ENCODE peak calls at places on chromosome 14, in six cellular contexts. One of them, this sample, is unnamed.

GRCh38 chr14:61472025-61472672 is 150.8 kb downstream of the PRKCH start:
- DNase-seq in tibial nerve: no peak
- DNase-seq in AG08395: peak; percentile 86
- DNase-seq in ELR: peak; percentile 98
- DNase-seq in MM.1S: no peak
- DNase-seq in GM10248: no peak
- DNase-seq in this sample: peak; percentile 97

GRCh38 chr14:51860836-51861583 is 598 bp downstream of the GNG2 start:
- DNase-seq in tibial nerve: no peak
- DNase-seq in AG08395: no peak
- DNase-seq in ELR: peak; percentile 76
- DNase-seq in MM.1S: no peak
- DNase-seq in GM10248: no peak
- DNase-seq in this sample: no peak

GRCh38 chr14:82113007-82113406 is 579.4 kb upstream of the SEL1L start:
- DNase-seq in tibial nerve: no peak
- DNase-seq in AG08395: no peak
- DNase-seq in ELR: no peak
- DNase-seq in MM.1S: no peak
- DNase-seq in GM10248: no peak
- DNase-seq in this sample: no peak

GRCh38 chr14:67820428-67820881 is 876 bp downstream of the RAD51B start:
- DNase-seq in tibial nerve: no peak
- DNase-seq in AG08395: peak; percentile 42
- DNase-seq in ELR: peak; percentile 80
- DNase-seq in MM.1S: no peak
- DNase-seq in GM10248: peak; percentile 30
- DNase-seq in this sample: peak; percentile 31

GRCh38 chr14:97841762-97842161 is 1044.6 kb downstream of the VRK1 start:
- DNase-seq in tibial nerve: no peak
- DNase-seq in AG08395: no peak
- DNase-seq in ELR: no peak
- DNase-seq in MM.1S: no peak
- DNase-seq in GM10248: no peak
- DNase-seq in this sample: no peak

GRCh38 chr14:60777856-60778578 is 43.5 kb downstream of the MNAT1 start:
- DNase-seq in tibial nerve: no peak
- DNase-seq in AG08395: peak; percentile 83
- DNase-seq in ELR: peak; percentile 94
- DNase-seq in MM.1S: no peak
- DNase-seq in GM10248: no peak
- DNase-seq in this sample: peak; percentile 87

GRCh38 chr14:68585690-68586089 is 207.2 kb downstream of the ZFP36L1 start:
- DNase-seq in tibial nerve: no peak
- DNase-seq in AG08395: peak; percentile 49
- DNase-seq in ELR: no peak
- DNase-seq in MM.1S: no peak
- DNase-seq in GM10248: no peak
- DNase-seq in this sample: no peak

GRCh38 chr14:57364659-57365450 is 25.5 kb upstream of the NAA30 start:
- DNase-seq in tibial nerve: no peak
- DNase-seq in AG08395: no peak
- DNase-seq in ELR: no peak
- DNase-seq in MM.1S: no peak
- DNase-seq in GM10248: no peak
- DNase-seq in this sample: no peak

GRCh38 chr14:104882325-104882973 is 17.4 kb downstream of the CEP170B start:
- DNase-seq in tibial nerve: no peak
- DNase-seq in AG08395: no peak
- DNase-seq in ELR: peak; percentile 48
- DNase-seq in MM.1S: peak; percentile 21
- DNase-seq in GM10248: no peak
- DNase-seq in this sample: peak; percentile 4

GRCh38 chr14:104145826-104146642 is 7.6 kb downstream of the KIF26A start:
- DNase-seq in tibial nerve: no peak
- DNase-seq in AG08395: no peak
- DNase-seq in ELR: no peak
- DNase-seq in MM.1S: no peak
- DNase-seq in GM10248: no peak
- DNase-seq in this sample: no peak

GRCh38 chr14:37579250-37579649 is 15.8 kb downstream of the FOXA1 start:
- DNase-seq in tibial nerve: no peak
- DNase-seq in AG08395: no peak
- DNase-seq in ELR: no peak
- DNase-seq in MM.1S: no peak
- DNase-seq in GM10248: no peak
- DNase-seq in this sample: no peak

GRCh38 chr14:50257728-50258127 is 26.4 kb upstream of the SOS2 start:
- DNase-seq in tibial nerve: no peak
- DNase-seq in AG08395: no peak
- DNase-seq in ELR: no peak
- DNase-seq in MM.1S: no peak
- DNase-seq in GM10248: no peak
- DNase-seq in this sample: no peak

GRCh38 chr14:59454131-59454530 is 11.0 kb downstream of the GPR135 start:
- DNase-seq in tibial nerve: no peak
- DNase-seq in AG08395: peak; percentile 90
- DNase-seq in ELR: peak; percentile 91
- DNase-seq in MM.1S: no peak
- DNase-seq in GM10248: no peak
- DNase-seq in this sample: peak; percentile 73

GRCh38 chr14:61695695-61696527 is 598 bp downstream of the HIF1A start:
- DNase-seq in tibial nerve: peak; percentile 20
- DNase-seq in AG08395: peak; percentile 29
- DNase-seq in ELR: peak; percentile 68
- DNase-seq in MM.1S: no peak
- DNase-seq in GM10248: peak; percentile 39
- DNase-seq in this sample: no peak

GRCh38 chr14:57008534-57008933 is 198.3 kb upstream of the OTX2 start:
- DNase-seq in tibial nerve: no peak
- DNase-seq in AG08395: no peak
- DNase-seq in ELR: no peak
- DNase-seq in MM.1S: no peak
- DNase-seq in GM10248: no peak
- DNase-seq in this sample: no peak

GRCh38 chr14:75310295-75311059 is 31.8 kb downstream of the FOS start:
- DNase-seq in tibial nerve: peak; percentile 70
- DNase-seq in AG08395: peak; percentile 80
- DNase-seq in ELR: peak; percentile 58
- DNase-seq in MM.1S: no peak
- DNase-seq in GM10248: no peak
- DNase-seq in this sample: peak; percentile 60

GRCh38 chr14:91225025-91225424 is 19.5 kb downstream of the GPR68 start:
- DNase-seq in tibial nerve: no peak
- DNase-seq in AG08395: no peak
- DNase-seq in ELR: peak; percentile 78
- DNase-seq in MM.1S: no peak
- DNase-seq in GM10248: no peak
- DNase-seq in this sample: no peak